ENCODE peak calls at places on chromosomes 4 and X, in four cellular contexts. H, P, V and X are unnamed samples. For H3K4me1, the result is how much of the 10 kb centered on the place peaks cover.

GRCh38 chrX:39654183-39654925 is 443.4 kb downstream of the BCOR start:
- DNase-seq in P (no peak), H (peak), V (no peak), X (no peak)

GRCh38 chr4:7423801-7424552 is 10.8 kb downstream of the PSAPL1 start:
- DNase-seq in V (no peak), P (peak), H (peak), X (peak)

GRCh38 chr4:1511441-1512041 is 105.3 kb upstream of the NKX1-1 start:
- DNase-seq in V (no peak), P (no peak), H (peak), X (no peak)

GRCh38 chr4:53534684-53535083 is 56.6 kb downstream of the LNX1 start:
- DNase-seq in H (no peak), P (no peak), V (no peak), X (no peak)

GRCh38 chrX:13432376-13432775 is 112.5 kb upstream of the ATXN3L start:
- DNase-seq in P (no peak), H (no peak), V (peak), X (peak)

GRCh38 chr4:1720163-1720983 is 750 bp downstream of the TMEM129 start:
- DNase-seq in H (peak), V (no peak), P (peak), X (no peak)

GRCh38 chr4:150280975-150281374 is 202.7 kb downstream of the DCLK2 start:
- DNase-seq in V (no peak), H (no peak), P (no peak), X (no peak)

GRCh38 chr4:87933337-87933736 is 42.2 kb upstream of the SPP1 start:
- DNase-seq in H (no peak), P (no peak), V (no peak), X (no peak)

GRCh38 chrX:22360129-22360528 is 87.4 kb downstream of the CBLL2 start:
- DNase-seq in H (no peak), V (no peak), P (no peak), X (no peak)

GRCh38 chrX:138775501-138775900 is 64.0 kb upstream of the FGF13 start:
- DNase-seq in P (no peak), V (no peak), H (no peak), X (no peak)

GRCh38 chr4:68466751-68467150 is 19.5 kb downstream of the TMPRSS11E start:
- DNase-seq in V (no peak), P (no peak), H (no peak), X (no peak)

GRCh38 chr4:186023975-186024374 is 45.0 kb upstream of the TLR3 start:
- DNase-seq in P (no peak), H (no peak), V (no peak), X (no peak)

GRCh38 chrX:11949291-11949690 is 189.0 kb upstream of the FRMPD4 start:
- DNase-seq in P (no peak), V (no peak), H (no peak), X (no peak)

GRCh38 chrX:1453390-1453783 is 678 bp upstream of the ASMTL start:
- DNase-seq in H (no peak), P (no peak), V (peak), X (peak)

GRCh38 chr4:4755306-4755705 is 104.2 kb upstream of the MSX1 start:
- DNase-seq in V (no peak), P (no peak), H (no peak), X (no peak)

GRCh38 chr4:77617203-77617602 is 11.6 kb downstream of the CXCL13 start:
- DNase-seq in P (no peak), H (no peak), V (no peak), X (no peak)

GRCh38 chrX:112819013-112819635 is 21.5 kb downstream of the AMOT start:
- DNase-seq in H (no peak), P (no peak), V (no peak), X (no peak)

GRCh38 chrX:78527263-78527662 is 131.9 kb downstream of the RTL3 start:
- DNase-seq in V (no peak), H (no peak), P (no peak), X (no peak)

GRCh38 chr4:1365271-1366178 is 18.5 kb downstream of the UVSSA start:
- DNase-seq in H (peak), V (no peak), P (peak), X (no peak)

DNA sequence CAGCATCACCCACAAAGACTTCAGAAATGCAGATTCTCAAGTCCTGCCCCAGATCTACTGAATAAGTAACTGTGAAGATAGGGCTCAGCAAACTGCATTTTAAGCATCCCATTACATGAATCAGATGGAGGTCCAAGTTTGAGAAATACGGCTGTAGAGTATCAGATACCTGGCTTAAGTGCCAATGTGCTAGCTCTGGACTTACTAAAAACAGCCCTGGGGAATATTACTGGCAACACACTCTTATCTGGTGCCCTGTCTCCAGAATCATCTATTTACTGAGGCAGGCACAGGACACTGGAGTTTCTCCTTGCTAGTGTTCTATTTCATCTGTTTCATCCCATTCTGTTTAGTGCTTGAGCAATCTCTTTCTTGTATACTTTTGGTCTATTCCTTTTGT is 105.1 kb downstream of the SPOCK3 start:
- DNase-seq in V (no peak), P (no peak), H (no peak), X (no peak)
- H3K4me1 ChIP-seq in V (under half), P (under half), H (under half), X (under half)

GRCh38 chrX:49878128-49878833 is 1.0 kb upstream of the USP27X start:
- DNase-seq in V (no peak), H (peak), P (no peak), X (no peak)
- H3K27ac ChIP-seq in V (peak), H (no peak), P (peak), X (peak)

GRCh38 chr4:147789596-147789995 is 57.7 kb downstream of the ARHGAP10 start:
- DNase-seq in H (no peak), P (no peak), V (no peak), X (no peak)
- H3K4me1 ChIP-seq in H (under half), P (half or more), V (half or more), X (half or more)

GRCh38 chr4:71260544-71260943 is 78.3 kb upstream of the SLC4A4 start:
- DNase-seq in V (no peak), P (no peak), H (no peak), X (no peak)

GRCh38 chr4:71257761-71258160 is 81.1 kb upstream of the SLC4A4 start:
- DNase-seq in H (no peak), V (no peak), P (no peak), X (no peak)

GRCh38 chr4:71258323-71258722 is 80.5 kb upstream of the SLC4A4 start:
- DNase-seq in P (no peak), H (no peak), V (no peak), X (no peak)

GRCh38 chr4:71259911-71260331 is 78.9 kb upstream of the SLC4A4 start:
- DNase-seq in V (no peak), H (no peak), P (no peak), X (no peak)

GRCh38 chr4:71259305-71259704 is 79.5 kb upstream of the SLC4A4 start:
- DNase-seq in V (no peak), H (no peak), P (no peak), X (no peak)
- H3K27ac ChIP-seq in V (no peak), H (no peak), P (no peak), X (peak)

DNA sequence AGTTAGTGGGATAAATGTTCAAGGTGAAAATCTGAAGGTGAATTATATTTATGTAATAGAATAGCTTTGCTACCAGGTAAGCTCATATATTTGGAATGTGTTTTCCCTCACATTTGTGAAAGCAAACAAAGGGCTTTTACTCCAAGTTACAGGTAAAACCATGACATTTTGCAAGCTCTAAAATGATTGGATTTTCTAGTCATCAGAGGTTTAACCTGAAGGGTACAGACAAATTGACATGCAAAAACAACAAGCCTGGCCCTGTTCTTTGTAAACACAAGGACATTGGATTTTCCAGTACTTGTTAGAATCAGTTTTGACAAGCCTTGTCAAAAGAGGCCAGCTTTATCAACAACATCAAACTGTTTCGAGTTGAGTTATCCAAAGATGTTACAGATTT is 51.7 kb downstream of the ZFX start:
- DNase-seq in V (no peak), P (no peak), H (no peak), X (no peak)
- H3K4me1 ChIP-seq in V (under half), P (under half), H (under half), X (under half)

DNA sequence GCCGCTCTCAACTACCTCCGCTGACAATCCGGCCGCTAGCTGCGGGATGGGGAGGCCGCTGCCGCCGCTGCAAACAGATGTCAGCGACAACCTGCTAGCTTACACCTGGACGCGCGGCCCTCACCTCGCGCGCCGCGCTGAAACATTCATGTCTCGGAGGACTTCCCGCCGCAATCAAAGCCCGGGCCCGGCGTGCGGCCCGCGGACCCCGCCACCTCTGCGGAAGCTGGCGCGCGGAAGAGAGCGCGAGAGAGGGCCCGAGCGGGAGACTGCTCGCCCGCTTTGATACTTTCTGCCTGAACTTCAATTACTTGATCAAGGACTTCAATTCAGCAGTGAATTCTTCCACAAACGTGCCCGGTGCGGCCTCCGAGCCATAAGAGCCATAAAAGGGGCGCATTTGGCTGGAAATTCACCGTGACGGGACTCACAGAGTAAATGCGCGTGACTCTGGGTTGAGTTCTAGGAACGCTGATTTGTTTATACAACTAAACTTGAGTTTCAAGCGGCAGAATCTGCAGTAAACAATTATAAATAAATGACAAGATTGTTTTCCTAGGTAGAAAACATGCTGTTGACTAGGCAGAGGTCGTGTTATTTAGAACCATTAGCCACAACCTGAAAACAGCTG is 108.2 kb downstream of the ANTXR2 start:
- DNase-seq in V (no peak), P (no peak), H (peak), X (no peak)
- H3K27ac ChIP-seq in V (no peak), P (no peak), H (no peak), X (no peak)

GRCh38 chr4:2842667-2843022 is 999 bp upstream of the ADD1 start:
- DNase-seq in H (no peak), V (no peak), P (peak), X (no peak)
- H3K4me1 ChIP-seq in H (under half), V (under half), P (half or more), X (under half)

GRCh38 chrX:45757272-45757671 is 556.6 kb upstream of the DIPK2B start:
- DNase-seq in H (no peak), P (no peak), V (no peak), X (no peak)

GRCh38 chrX:45758738-45759397 is 558.2 kb upstream of the DIPK2B start:
- DNase-seq in P (no peak), H (no peak), V (no peak), X (no peak)

GRCh38 chrX:45758319-45758718 is 557.6 kb upstream of the DIPK2B start:
- DNase-seq in V (no peak), P (no peak), H (no peak), X (no peak)

GRCh38 chrX:45756562-45756961 is 555.9 kb upstream of the DIPK2B start:
- DNase-seq in H (no peak), V (no peak), P (no peak), X (no peak)

GRCh38 chrX:45755719-45756118 is 555.0 kb upstream of the DIPK2B start:
- DNase-seq in H (no peak), V (no peak), P (no peak), X (no peak)
- H3K27ac ChIP-seq in H (no peak), V (no peak), P (no peak), X (no peak)

DNA sequence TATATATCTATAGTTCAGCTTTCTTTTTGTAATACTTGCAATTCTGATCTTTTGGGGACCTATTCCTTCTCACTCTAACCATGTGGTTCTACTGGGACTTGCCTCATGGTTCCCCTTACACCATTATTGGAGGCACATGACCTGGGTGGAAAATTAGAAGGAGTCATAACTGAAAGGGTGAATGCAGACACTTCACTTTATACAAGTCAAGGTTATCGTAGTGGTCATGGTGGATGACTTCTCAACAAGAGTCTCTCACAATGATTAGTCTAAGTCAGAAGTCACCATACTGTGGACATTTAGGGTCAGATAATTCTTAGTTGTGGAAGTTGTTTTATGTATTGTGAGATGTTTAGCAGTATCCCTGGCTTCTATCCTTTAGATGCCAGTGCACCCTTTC is 10.5 kb upstream of the EIF4E start:
- DNase-seq in V (no peak), H (no peak), P (no peak), X (no peak)
- H3K4me1 ChIP-seq in V (under half), H (under half), P (under half), X (under half)